ENCODE peak calls at places on chromosomes 1 and 21, in nine cellular contexts. U is hippocampal formation; D is AG08395; T is globus pallidus; G is HFFc6; K is NB4; L is AG04450; O is endothelial cell; C is activated CD4-positive, alpha-beta memory T cell treated with anti-CD3 and anti-CD28 coated beads, Interleukin-2, amount 10 ng/mL, durations not matched to agents 7 days and 5 days. A is an unnamed sample.

GRCh38 chr1:239778221-239778813 is 313.4 kb upstream of the FMN2 start:
- DNase-seq in U (no peak), D (no peak), T (no peak), G (no peak), K (no peak), L (no peak), O (no peak), C (no peak), A (no peak)

GRCh38 chr1:78911956-78912880 is 94.3 kb downstream of the ADGRL4 start:
- DNase-seq in U (no peak), D (no peak), T (no peak), G (no peak), K (peak), L (no peak), O (no peak), C (no peak), A (no peak)

GRCh38 chr1:245092638-245092976 is 62.2 kb upstream of the KIF26B start:
- DNase-seq in U (no peak), D (no peak), T (no peak), G (no peak), K (no peak), L (no peak), O (no peak), C (no peak), A (no peak)

GRCh38 chr1:235821361-235821981 is 45.2 kb downstream of the LYST start:
- DNase-seq in U (no peak), D (peak), T (no peak), G (peak), K (no peak), L (peak), O (no peak), C (no peak), A (no peak)

GRCh38 chr1:111570781-111571181 is 48.8 kb upstream of the RAP1A start:
- DNase-seq in U (no peak), D (no peak), T (no peak), G (peak), K (peak), L (no peak), O (peak), C (peak), A (peak)

GRCh38 chr1:25843483-25843882 is 15.8 kb downstream of the AUNIP start:
- DNase-seq in U (no peak), D (no peak), T (no peak), G (no peak), K (no peak), L (no peak), O (no peak), C (no peak), A (no peak)

GRCh38 chr1:201268604-201269151 is 14.6 kb upstream of the PKP1 start:
- DNase-seq in U (no peak), D (peak), T (no peak), G (peak), K (no peak), L (peak), O (no peak), C (no peak), A (no peak)

GRCh38 chr1:233304489-233305102 is 9.1 kb upstream of the PCNX2 start:
- DNase-seq in U (no peak), D (peak), T (no peak), G (peak), K (peak), L (no peak), O (no peak), C (no peak), A (no peak)

GRCh38 chr1:204177133-204177532 is 11.0 kb upstream of the REN start:
- DNase-seq in U (no peak), D (no peak), T (no peak), G (no peak), K (no peak), L (no peak), O (no peak), C (no peak), A (no peak)

GRCh38 chr21:42515708-42516502 is 2.3 kb downstream of the SLC37A1 start:
- DNase-seq in U (no peak), D (no peak), T (no peak), G (no peak), K (no peak), L (no peak), O (no peak), C (no peak), A (no peak)

GRCh38 chr21:45874716-45875415 is 106.7 kb upstream of the COL6A1 start:
- DNase-seq in U (no peak), D (peak), T (no peak), G (peak), K (peak), L (peak), O (no peak), C (no peak), A (no peak)

GRCh38 chr1:115324649-115325420 is 13.2 kb downstream of the NGF start:
- DNase-seq in U (no peak), D (no peak), T (no peak), G (peak), K (no peak), L (no peak), O (no peak), C (no peak), A (no peak)

GRCh38 chr1:175802407-175803123 is 59.2 kb upstream of the TNR start:
- DNase-seq in U (no peak), D (no peak), T (no peak), G (no peak), K (no peak), L (no peak), O (no peak), C (no peak), A (no peak)

GRCh38 chr1:54227091-54227602 is 27.2 kb downstream of the MRPL37 start:
- DNase-seq in U (peak), D (peak), T (peak), G (no peak), K (peak), L (no peak), O (no peak), C (no peak), A (no peak)

GRCh38 chr1:94922756-94923465 is 4.0 kb downstream of the CNN3 start:
- DNase-seq in U (no peak), D (peak), T (no peak), G (peak), K (no peak), L (no peak), O (no peak), C (no peak), A (no peak)

GRCh38 chr1:156079762-156080597 is 2.3 kb downstream of the MEX3A start:
- DNase-seq in U (no peak), D (no peak), T (no peak), G (no peak), K (no peak), L (no peak), O (no peak), C (no peak), A (no peak)

GRCh38 chr21:15722591-15723324 is 7.0 kb upstream of the USP25 start:
- DNase-seq in U (no peak), D (no peak), T (no peak), G (no peak), K (no peak), L (no peak), O (no peak), C (no peak), A (no peak)

GRCh38 chr1:32623775-32624174 is 26.6 kb downstream of the ZBTB8OS start:
- DNase-seq in U (no peak), D (no peak), T (no peak), G (no peak), K (no peak), L (no peak), O (no peak), C (no peak), A (no peak)

GRCh38 chr21:33373451-33373850 is 29.8 kb upstream of the IFNGR2 start:
- DNase-seq in U (no peak), D (peak), T (no peak), G (peak), K (no peak), L (no peak), O (no peak), C (no peak), A (no peak)

GRCh38 chr1:7010534-7011200 is 225.4 kb downstream of the CAMTA1 start:
- DNase-seq in U (no peak), D (no peak), T (no peak), G (no peak), K (no peak), L (no peak), O (no peak), C (no peak), A (no peak)

GRCh38 chr1:27682351-27682944 is 10.5 kb upstream of the IFI6 start:
- DNase-seq in U (no peak), D (no peak), T (peak), G (no peak), K (no peak), L (no peak), O (no peak), C (no peak), A (no peak)

GRCh38 chr1:155241069-155241679 is 14.1 kb downstream of the ENTREP3 start:
- DNase-seq in U (peak), D (peak), T (peak), G (peak), K (peak), L (peak), O (peak), C (peak), A (peak)

GRCh38 chr1:4767308-4767707 is 112.9 kb downstream of the AJAP1 start:
- DNase-seq in U (no peak), D (no peak), T (no peak), G (no peak), K (no peak), L (no peak), O (no peak), C (no peak), A (no peak)

GRCh38 chr1:174968750-174969244 is 30.9 kb upstream of the CACYBP start:
- DNase-seq in U (no peak), D (peak), T (no peak), G (peak), K (peak), L (no peak), O (no peak), C (no peak), A (peak)

GRCh38 chr1:3672231-3672970 is 20.1 kb downstream of the TP73 start:
- DNase-seq in U (no peak), D (no peak), T (no peak), G (no peak), K (no peak), L (no peak), O (no peak), C (no peak), A (no peak)

A was measured in T-cell.